ENCODE peak calls at places on chromosomes 1 and 21, in six cellular contexts. Q, H, M, E, R and K are unnamed samples.

GRCh38 chr1:43975249-43975961 is 645 bp downstream of the ATP6V0B start:
- DNase-seq in Q (no peak), H (no peak), M (peak), E (peak), R (peak), K (no peak)

GRCh38 chr1:116489231-116489697 is 81.6 kb downstream of the CD58 start:
- DNase-seq in Q (no peak), H (no peak), M (no peak), E (peak), R (no peak), K (peak)

GRCh38 chr1:99348375-99349132 is 84.3 kb downstream of the PLPPR4 start:
- DNase-seq in Q (no peak), H (no peak), M (no peak), E (no peak), R (no peak), K (no peak)

GRCh38 chr1:150798509-150798908 is 9.6 kb downstream of the CTSK start:
- DNase-seq in Q (no peak), H (no peak), M (no peak), E (no peak), R (no peak), K (no peak)

GRCh38 chr1:79355073-79355472 is 348.5 kb upstream of the ADGRL4 start:
- DNase-seq in Q (no peak), H (no peak), M (no peak), E (no peak), R (no peak), K (no peak)

GRCh38 chr1:15261155-15262002 is 14.4 kb downstream of the FHAD1 start:
- DNase-seq in Q (no peak), H (no peak), M (peak), E (peak), R (no peak), K (no peak)

GRCh38 chr1:201191723-201192477 is 1.3 kb downstream of the IGFN1 start:
- DNase-seq in Q (no peak), H (peak), M (no peak), E (peak), R (no peak), K (peak)

GRCh38 chr1:207866471-207867135 is 44.3 kb downstream of the CD34 start:
- DNase-seq in Q (no peak), H (no peak), M (no peak), E (no peak), R (no peak), K (no peak)

GRCh38 chr1:14366361-14367018 is 232.0 kb upstream of the KAZN start:
- DNase-seq in Q (no peak), H (no peak), M (no peak), E (peak), R (no peak), K (no peak)

GRCh38 chr1:177567393-177567792 is 396.6 kb downstream of the BRINP2 start:
- DNase-seq in Q (no peak), H (no peak), M (no peak), E (no peak), R (no peak), K (no peak)

GRCh38 chr1:59568158-59568935 is 246.4 kb upstream of the HOOK1 start:
- DNase-seq in Q (no peak), H (no peak), M (no peak), E (no peak), R (no peak), K (no peak)

GRCh38 chr1:158813159-158813558 is 18.0 kb upstream of the MNDA start:
- DNase-seq in Q (no peak), H (no peak), M (no peak), E (no peak), R (no peak), K (no peak)

GRCh38 chr1:160800645-160801408 is 4.9 kb downstream of the LY9 start:
- DNase-seq in Q (no peak), H (no peak), M (no peak), E (no peak), R (no peak), K (no peak)

GRCh38 chr21:40846566-40847411 is at the start of gene DSCAM:
- DNase-seq in Q (peak), H (no peak), M (no peak), E (no peak), R (no peak), K (no peak)

GRCh38 chr1:96482615-96483014 is 239.0 kb upstream of the PTBP2 start:
- DNase-seq in Q (no peak), H (no peak), M (no peak), E (no peak), R (no peak), K (no peak)

GRCh38 chr1:159339517-159339916 is 37.4 kb downstream of the FCER1A start:
- DNase-seq in Q (no peak), H (no peak), M (no peak), E (no peak), R (no peak), K (no peak)

GRCh38 chr1:98046031-98046641 is 125.3 kb upstream of the DPYD start:
- DNase-seq in Q (no peak), H (peak), M (no peak), E (no peak), R (no peak), K (peak)

GRCh38 chr1:18018381-18018780 is 89.2 kb upstream of the IGSF21 start:
- DNase-seq in Q (no peak), H (no peak), M (no peak), E (no peak), R (no peak), K (no peak)

GRCh38 chr1:21451212-21451611 is 11.3 kb downstream of the NBPF3 start:
- DNase-seq in Q (no peak), H (no peak), M (no peak), E (no peak), R (no peak), K (no peak)

GRCh38 chr21:32207096-32207716 is 71.6 kb downstream of the MIS18A start:
- DNase-seq in Q (peak), H (no peak), M (no peak), E (no peak), R (no peak), K (no peak)

GRCh38 chr1:107936498-107937481 is 28.2 kb downstream of the VAV3 start:
- DNase-seq in Q (no peak), H (no peak), M (no peak), E (peak), R (peak), K (peak)

GRCh38 chr1:27300341-27301051 is 21.5 kb upstream of the TMEM222 start:
- DNase-seq in Q (peak), H (peak), M (peak), E (peak), R (peak), K (peak)

GRCh38 chr1:168348146-168348709 is 67.6 kb downstream of the TBX19 start:
- DNase-seq in Q (no peak), H (no peak), M (no peak), E (no peak), R (no peak), K (no peak)

GRCh38 chr1:100511773-100512172 is 26.2 kb upstream of the GPR88 start:
- DNase-seq in Q (no peak), H (no peak), M (no peak), E (no peak), R (no peak), K (no peak)

GRCh38 chr1:168386949-168387586 is 106.4 kb downstream of the TBX19 start:
- DNase-seq in Q (peak), H (peak), M (peak), E (peak), R (peak), K (peak)

GRCh38 chr1:11188381-11188780 is 774 bp upstream of the ANGPTL7 start:
- DNase-seq in Q (no peak), H (no peak), M (no peak), E (no peak), R (no peak), K (no peak)